ENCODE peak calls at places on chromosomes 5 and 9, in ten cellular contexts. A is HCT116, Q is AG09309, H is ovary, M is OCI-LY7, K is HFF-Myc, C is neural crest cell, P is lower leg skin, N is prostate gland, Y is testis. I is an unnamed sample.

GRCh38 chr9:124202447-124202971 is 55.2 kb upstream of the NEK6 start:
- DNase-seq in C (no peak), H (no peak), Q (no peak), K (no peak), Y (peak), A (no peak), M (peak), P (peak), N (no peak), I (no peak)

GRCh38 chr5:143713331-143714032 is 98.5 kb upstream of the HMHB1 start:
- DNase-seq in H (no peak), N (no peak), Q (peak), M (no peak), P (no peak), Y (no peak), K (no peak), C (no peak), A (no peak), I (no peak)

GRCh38 chr5:79008362-79008761 is 23.3 kb upstream of the ARSB start:
- DNase-seq in K (no peak), P (no peak), A (no peak), C (no peak), H (no peak), Q (no peak), N (no peak), M (no peak), Y (no peak), I (no peak)

GRCh38 chr5:34731435-34732232 is 75.5 kb downstream of the RAI14 start:
- DNase-seq in C (no peak), P (no peak), H (no peak), K (no peak), Q (no peak), Y (no peak), M (no peak), A (no peak), N (no peak), I (no peak)

GRCh38 chr5:169827769-169828168 is 152.5 kb downstream of the INSYN2B start:
- DNase-seq in N (no peak), K (no peak), H (no peak), M (no peak), Q (no peak), A (no peak), C (no peak), Y (no peak), P (no peak), I (no peak)

GRCh38 chr5:83321656-83322055 is 149.9 kb upstream of the VCAN start:
- DNase-seq in M (no peak), C (no peak), A (no peak), P (no peak), Y (no peak), N (no peak), Q (peak), H (no peak), K (peak), I (no peak)

GRCh38 chr5:38825494-38825893 is 20.3 kb upstream of the OSMR start:
- DNase-seq in C (no peak), Q (no peak), M (no peak), K (no peak), A (no peak), P (no peak), Y (no peak), H (no peak), N (no peak), I (no peak)

GRCh38 chr5:73066466-73066865 is 53.9 kb upstream of the TMEM171 start:
- DNase-seq in P (no peak), N (no peak), A (no peak), K (peak), Q (no peak), C (no peak), Y (no peak), H (no peak), M (no peak), I (no peak)

GRCh38 chr5:135891280-135891679 is 4.4 kb downstream of the IL9 start:
- DNase-seq in M (no peak), H (no peak), P (no peak), A (no peak), Y (no peak), C (no peak), N (no peak), Q (no peak), K (no peak), I (no peak)

GRCh38 chr5:147690595-147690994 is 91.9 kb downstream of the JAKMIP2 start:
- DNase-seq in C (no peak), N (no peak), M (peak), K (no peak), Q (no peak), P (no peak), H (no peak), Y (no peak), A (peak), I (no peak)

GRCh38 chr5:73435640-73436534 is 12.7 kb downstream of the FOXD1 start:
- DNase-seq in M (no peak), A (no peak), H (no peak), N (no peak), K (no peak), C (no peak), Y (no peak), P (no peak), Q (no peak), I (no peak)

GRCh38 chr9:133825555-133826198 is 87.5 kb upstream of the SARDH start:
- DNase-seq in C (no peak), Y (no peak), A (no peak), N (no peak), H (no peak), P (no peak), M (no peak), Q (peak), K (no peak), I (no peak)

GRCh38 chr5:177317959-177318377 is 6.3 kb upstream of the MXD3 start:
- DNase-seq in Y (peak), P (peak), K (peak), H (peak), Q (no peak), A (peak), C (peak), M (peak), N (peak), I (no peak)
- TF ChIP-seq CTCF in Y (peak), P (no peak), K (peak), H (peak), Q (peak), A (peak), C (peak), M (peak), N (peak), I (peak)

DNA sequence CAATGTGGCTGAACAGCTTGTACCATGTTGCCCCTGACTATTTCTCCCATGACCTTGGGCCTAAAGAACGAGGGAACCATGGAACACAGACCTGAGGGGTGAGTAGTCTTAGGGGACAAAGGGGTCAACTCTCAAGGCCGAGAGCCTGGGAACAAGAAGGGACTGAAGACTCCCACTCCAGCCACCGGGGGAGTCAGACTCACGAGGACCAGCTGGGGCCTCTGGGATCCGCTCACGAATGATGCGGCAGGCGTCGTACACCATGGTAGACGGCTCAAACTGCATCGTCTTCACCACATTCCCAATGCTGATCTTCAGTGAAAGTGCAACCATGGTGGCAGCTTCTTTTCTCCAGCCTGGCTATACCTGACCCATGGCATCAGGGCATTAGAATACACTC is 6.6 kb downstream of the TLN1 start:
- DNase-seq in C (no peak), M (no peak), P (no peak), N (no peak), K (no peak), H (no peak), Y (no peak), A (no peak), Q (no peak), I (no peak)
- TF ChIP-seq CTCF in C (no peak), M (no peak), P (no peak), N (no peak), K (no peak), H (no peak), Y (no peak), A (no peak), Q (no peak), I (no peak)

DNA sequence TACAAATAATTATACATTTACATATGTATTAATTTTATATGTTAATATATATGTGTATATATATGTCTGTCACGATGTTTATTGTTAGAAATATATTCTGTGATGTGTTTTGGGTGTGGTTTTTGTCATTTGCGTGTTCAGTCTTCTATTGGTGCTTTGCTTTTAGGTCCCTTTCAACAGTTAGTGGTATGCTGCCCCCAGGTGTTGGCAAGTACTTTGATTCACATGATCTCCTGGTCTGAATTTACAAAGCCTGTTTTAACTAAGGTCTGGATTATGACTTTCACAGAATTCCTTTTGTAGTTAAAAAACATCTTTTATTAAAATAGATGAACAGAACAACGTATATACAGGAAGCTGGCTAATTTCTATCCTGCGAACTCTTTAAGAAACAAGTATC is 271.5 kb downstream of the CCDC171 start:
- DNase-seq in H (no peak), Y (no peak), A (peak), K (peak), Q (peak), P (no peak), N (no peak), C (no peak), M (peak), I (no peak)
- TF ChIP-seq CTCF in H (no peak), Y (no peak), A (peak), K (peak), Q (peak), P (no peak), N (no peak), C (no peak), M (peak), I (no peak)

DNA sequence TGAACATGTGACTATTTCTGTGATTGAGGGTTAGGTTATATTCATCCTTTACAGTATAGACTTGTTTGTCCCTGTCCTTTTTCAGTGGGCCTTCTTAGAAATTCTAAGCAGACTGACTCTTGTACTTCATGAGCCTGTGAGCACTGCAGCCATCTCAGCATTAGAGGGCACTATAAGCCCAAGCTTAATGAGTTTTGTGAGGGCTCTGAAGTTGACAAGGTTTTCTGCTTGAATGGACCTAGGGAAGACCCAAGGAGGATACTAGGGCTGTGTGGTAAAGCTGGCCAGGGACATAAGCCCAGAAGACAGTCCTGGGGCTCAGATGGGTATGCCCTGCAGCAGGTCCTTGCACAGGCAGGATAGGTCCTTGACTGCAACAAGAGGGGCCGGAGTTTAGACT is 126.5 kb downstream of the MRPS30 start:
- DNase-seq in M (no peak), Q (no peak), N (no peak), A (peak), P (no peak), H (no peak), Y (no peak), K (no peak), C (no peak), I (no peak)
- TF ChIP-seq CTCF in M (peak), Q (no peak), N (no peak), A (peak), P (no peak), H (no peak), Y (no peak), K (no peak), C (peak), I (no peak)

DNA sequence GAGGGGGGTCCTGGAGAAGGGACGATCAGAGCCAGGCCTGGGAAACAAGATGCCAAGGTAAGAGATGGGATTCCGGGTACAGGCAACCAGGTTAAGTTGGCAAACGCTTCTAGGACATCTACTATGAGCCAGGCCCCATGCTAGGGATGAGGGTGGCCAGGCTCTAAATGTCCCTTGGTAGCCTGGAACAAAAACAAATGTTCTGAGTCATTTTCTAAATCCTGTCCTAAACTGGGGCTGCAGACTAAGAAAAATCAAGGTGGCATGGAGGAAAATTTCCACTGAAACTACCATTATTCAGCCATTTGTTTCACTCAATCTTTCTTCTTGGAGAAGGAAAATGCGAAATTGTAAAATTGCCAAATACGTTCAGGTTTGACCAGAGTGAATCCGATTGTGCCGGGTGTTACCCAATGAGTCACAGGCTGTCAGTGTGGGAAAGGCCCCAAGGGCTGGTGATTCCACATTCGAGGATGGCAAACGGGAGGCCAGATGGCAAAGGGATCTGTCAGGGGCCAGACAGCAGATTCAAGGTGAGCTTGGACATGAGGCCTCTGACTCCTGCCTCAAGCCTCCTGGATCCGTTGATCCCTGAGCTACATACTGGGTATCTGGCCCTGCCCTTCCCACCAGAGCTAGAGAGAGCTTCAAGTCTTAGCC is 57.6 kb downstream of the PAX5 start:
- DNase-seq in C (no peak), Y (no peak), H (no peak), Q (no peak), P (no peak), K (no peak), M (no peak), N (no peak), A (no peak), I (no peak)
- TF ChIP-seq CTCF in C (no peak), Y (no peak), H (no peak), Q (no peak), P (no peak), K (no peak), M (no peak), N (no peak), A (no peak), I (no peak)

GRCh38 chr5:141223112-141223783 is at the start of gene PCDHB14:
- DNase-seq in M (peak), Q (peak), N (no peak), K (no peak), A (peak), C (no peak), P (no peak), H (no peak), Y (no peak), I (no peak)
- TF ChIP-seq CTCF in M (peak), Q (peak), N (no peak), K (no peak), A (peak), C (peak), P (no peak), H (no peak), Y (peak), I (no peak)